ENCODE peak calls at places on chromosomes 16 and 17, in four cellular contexts. P, A, M and U are unnamed samples. For H3K36me3, the result is how much of the 10 kb centered on the place peaks cover.

GRCh38 chr17:49031965-49032928 is 35.1 kb downstream of the IGF2BP1 start:
- DNase-seq in P (peak), A (peak), M (peak), U (peak)

GRCh38 chr16:71351558-71351901 is 7.0 kb upstream of the CALB2 start:
- DNase-seq in P (peak), A (no peak), M (no peak), U (no peak)

GRCh38 chr17:56026894-56027293 is 126.4 kb upstream of the ANKFN1 start:
- DNase-seq in P (no peak), A (no peak), M (no peak), U (no peak)

GRCh38 chr16:10647721-10648296 is 46.9 kb downstream of the TEKT5 start:
- DNase-seq in P (no peak), A (no peak), M (no peak), U (no peak)

GRCh38 chr16:824601-825000 is 24.1 kb upstream of the GNG13 start:
- DNase-seq in P (no peak), A (no peak), M (no peak), U (no peak)

GRCh38 chr17:41639492-41640473 is 15.4 kb upstream of the KRT17 start:
- DNase-seq in P (no peak), A (no peak), M (no peak), U (no peak)

GRCh38 chr17:60077672-60078519 is 825 bp downstream of the HEATR6 start:
- DNase-seq in P (no peak), A (no peak), M (no peak), U (no peak)

GRCh38 chr17:45384047-45384799 is 48.4 kb downstream of the ARHGAP27 start:
- DNase-seq in P (no peak), A (no peak), M (no peak), U (peak)

GRCh38 chr17:39553326-39553945 is 54.3 kb downstream of the NEUROD2 start:
- DNase-seq in P (peak), A (no peak), M (no peak), U (no peak)

GRCh38 chr16:66563574-66564334 is 2.5 kb upstream of the CMTM1 start:
- DNase-seq in P (no peak), A (no peak), M (no peak), U (no peak)

GRCh38 chr16:17149904-17150483 is 320.8 kb downstream of the XYLT1 start:
- DNase-seq in P (no peak), A (no peak), M (no peak), U (no peak)

GRCh38 chr17:2138318-2138717 is 83.4 kb downstream of the HIC1 start:
- DNase-seq in P (no peak), A (no peak), M (peak), U (peak)

GRCh38 chr17:80986816-80987480 is 4.7 kb upstream of the CHMP6 start:
- DNase-seq in P (no peak), A (no peak), M (no peak), U (no peak)

GRCh38 chr16:87375426-87376135 is 8.0 kb downstream of the FBXO31 start:
- DNase-seq in P (no peak), A (no peak), M (no peak), U (no peak)

GRCh38 chr17:55742272-55743102 is 8.4 kb upstream of the PCTP start:
- DNase-seq in P (no peak), A (no peak), M (no peak), U (no peak)

GRCh38 chr17:15371731-15372130 is 30.3 kb upstream of the TEKT3 start:
- DNase-seq in P (no peak), A (no peak), M (no peak), U (no peak)

GRCh38 chr16:73021866-73022495 is 25.9 kb downstream of the ZFHX3 start:
- DNase-seq in P (no peak), A (no peak), M (no peak), U (peak)

GRCh38 chr16:67902831-67903230 is 9.8 kb downstream of the PSKH1 start:
- DNase-seq in P (no peak), A (no peak), M (no peak), U (no peak)

GRCh38 chr16:29922986-29923501 is 3.0 kb downstream of the KCTD13 start:
- DNase-seq in P (no peak), A (no peak), M (no peak), U (no peak)

GRCh38 chr16:58026705-58027340 is 1.3 kb downstream of the MMP15 start:
- DNase-seq in P (no peak), A (peak), M (peak), U (peak)

GRCh38 chr16:66662445-66663194 is 33.9 kb downstream of the CMTM4 start:
- DNase-seq in P (no peak), A (no peak), M (no peak), U (peak)

GRCh38 chr17:58060596-58061191 is 22.5 kb upstream of the DYNLL2 start:
- DNase-seq in P (no peak), A (no peak), M (peak), U (peak)

GRCh38 chr17:41547921-41548843 is 20.1 kb upstream of the KRT19 start:
- DNase-seq in P (peak), A (peak), M (peak), U (peak)

GRCh38 chr16:72664122-72664479 is 383.8 kb downstream of the ZFHX3 start:
- DNase-seq in P (no peak), A (no peak), M (no peak), U (no peak)

GRCh38 chr16:88705746-88706287 is 391 bp downstream of the RNF166 start:
- DNase-seq in P (no peak), A (no peak), M (peak), U (peak)

GRCh38 chr17:66200685-66201092 is 8.8 kb upstream of the CEP112 start:
- DNase-seq in P (peak), A (peak), M (peak), U (peak)

GRCh38 chr16:71923941-71924690 is 28.8 kb downstream of the IST1 start:
- DNase-seq in P (no peak), A (no peak), M (no peak), U (no peak)

GRCh38 chr16:64047878-64048277 is 1074.0 kb downstream of the CDH11 start:
- DNase-seq in P (no peak), A (no peak), M (no peak), U (no peak)

GRCh38 chr17:82917656-82918345 is 78.0 kb upstream of the ZNF750 start:
- DNase-seq in P (no peak), A (no peak), M (no peak), U (peak)

GRCh38 chr16:722835-723633 is 2.1 kb downstream of the ANTKMT start:
- DNase-seq in P (no peak), A (no peak), M (no peak), U (no peak)

GRCh38 chr17:57649191-57649590 is 95.9 kb downstream of the CCDC182 start:
- DNase-seq in P (no peak), A (no peak), M (no peak), U (no peak)

GRCh38 chr17:47844814-47845453 is 3.9 kb upstream of the SCRN2 start:
- DNase-seq in P (no peak), A (no peak), M (no peak), U (no peak)

GRCh38 chr16:85674828-85675227 is 13.9 kb downstream of the GINS2 start:
- DNase-seq in P (no peak), A (no peak), M (no peak), U (no peak)
- H3K4me3 ChIP-seq in P (no peak), A (no peak), M (no peak), U (no peak)

GRCh38 chr17:801660-802059 is 19.5 kb downstream of the MRM3 start:
- DNase-seq in P (no peak), A (no peak), M (no peak), U (no peak)
- H3K36me3 ChIP-seq in P (under half), A (under half), M (under half), U (under half)

GRCh38 chr17:28046034-28046825 is 3.8 kb downstream of the NLK start:
- DNase-seq in P (no peak), A (no peak), M (no peak), U (no peak)

GRCh38 chr17:28047806-28048205 is 5.3 kb downstream of the NLK start:
- DNase-seq in P (no peak), A (no peak), M (no peak), U (no peak)

GRCh38 chr17:28043296-28043695 is 819 bp downstream of the NLK start:
- DNase-seq in P (no peak), A (no peak), M (no peak), U (no peak)

GRCh38 chr17:28042721-28043291 is 329 bp downstream of the NLK start:
- DNase-seq in P (no peak), A (no peak), M (peak), U (no peak)

DNA sequence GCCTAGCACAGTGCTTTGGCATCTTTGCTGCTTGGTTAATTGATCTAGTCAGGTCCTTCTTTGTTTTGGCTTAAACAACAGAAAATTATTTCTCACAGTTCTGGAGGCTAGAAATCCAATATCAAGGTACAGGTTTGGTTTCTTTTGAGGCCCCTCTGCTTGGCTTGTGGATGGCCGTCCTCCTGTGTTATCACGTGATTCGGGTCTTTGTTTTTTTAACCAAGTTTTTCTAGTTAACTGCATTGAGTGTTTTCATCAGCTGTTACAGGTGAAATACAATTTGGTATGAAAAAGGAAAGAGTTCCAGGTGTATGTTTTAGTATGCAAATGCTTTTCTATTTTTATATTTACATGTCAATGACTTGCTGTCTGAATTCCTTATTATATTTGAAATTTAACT is 2.8 kb downstream of the NLK start:
- DNase-seq in P (no peak), A (no peak), M (no peak), U (peak)
- H3K4me3 ChIP-seq in P (no peak), A (no peak), M (no peak), U (no peak)

DNA sequence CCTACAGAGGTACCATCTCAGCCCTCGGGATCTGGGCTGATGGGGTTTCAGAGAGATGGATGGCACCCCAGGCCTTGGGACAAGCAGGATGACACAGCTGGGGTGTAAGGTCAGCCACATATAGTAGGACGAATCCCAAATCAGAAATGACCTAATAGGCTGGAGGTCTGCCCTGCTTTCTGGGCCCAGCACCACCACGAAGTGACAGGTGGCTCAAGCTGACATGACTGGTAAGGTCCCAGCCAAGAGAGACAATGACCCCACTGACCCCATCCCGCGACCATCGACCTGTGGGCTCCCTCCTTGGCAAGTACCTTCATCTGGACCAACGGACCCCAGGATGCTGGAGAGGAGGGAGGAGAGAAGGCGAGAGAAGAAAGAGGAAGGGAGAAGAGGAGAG is 15.6 kb downstream of the CAMKK1 start:
- DNase-seq in P (no peak), A (no peak), M (no peak), U (no peak)
- H3K36me3 ChIP-seq in P (under half), A (half or more), M (under half), U (under half)